ENCODE peak calls at places on chromosomes 2 and 18, in six cellular contexts. One of them, this sample, is unnamed.

GRCh38 chr18:26133652-26134051 is at the start of gene PSMA8:
- DNase-seq in GM12878: no peak
- DNase-seq in HCT116: no peak
- DNase-seq in HepG2: no peak
- DNase-seq in K562: no peak
- DNase-seq in H1: peak; percentile 23
- DNase-seq in this sample: no peak

GRCh38 chr2:162676515-162676914 is 162.1 kb downstream of the KCNH7 start:
- DNase-seq in K562: no peak
- DNase-seq in HCT116: no peak
- DNase-seq in H1: no peak
- DNase-seq in HepG2: no peak
- DNase-seq in GM12878: no peak
- DNase-seq in this sample: no peak

GRCh38 chr2:215931256-215931903 is 82.0 kb downstream of the MREG start:
- DNase-seq in H1: no peak
- DNase-seq in GM12878: no peak
- DNase-seq in K562: peak; percentile 58
- DNase-seq in HepG2: peak; percentile 80
- DNase-seq in HCT116: peak; percentile 57
- DNase-seq in this sample: peak; percentile 75

GRCh38 chr2:37737507-37737906 is 66.1 kb upstream of the CDC42EP3 start:
- DNase-seq in H1: no peak
- DNase-seq in K562: no peak
- DNase-seq in HepG2: no peak
- DNase-seq in HCT116: no peak
- DNase-seq in GM12878: no peak
- DNase-seq in this sample: no peak

GRCh38 chr2:222290691-222291484 is 7.9 kb downstream of the PAX3 start:
- DNase-seq in H1: peak; percentile 69
- DNase-seq in HCT116: no peak
- DNase-seq in HepG2: no peak
- DNase-seq in K562: no peak
- DNase-seq in GM12878: no peak
- DNase-seq in this sample: peak; percentile 87

GRCh38 chr2:228767196-228767595 is 503.9 kb downstream of the PID1 start:
- DNase-seq in K562: no peak
- DNase-seq in HepG2: no peak
- DNase-seq in H1: no peak
- DNase-seq in HCT116: no peak
- DNase-seq in GM12878: no peak
- DNase-seq in this sample: no peak

GRCh38 chr2:83572400-83572799 is 886.7 kb downstream of the SUCLG1 start:
- DNase-seq in HepG2: no peak
- DNase-seq in K562: no peak
- DNase-seq in H1: no peak
- DNase-seq in GM12878: no peak
- DNase-seq in HCT116: no peak
- DNase-seq in this sample: no peak

GRCh38 chr2:142330458-142330857 is 199.6 kb upstream of the LRP1B start:
- DNase-seq in HCT116: no peak
- DNase-seq in K562: no peak
- DNase-seq in H1: no peak
- DNase-seq in HepG2: no peak
- DNase-seq in GM12878: no peak
- DNase-seq in this sample: no peak

GRCh38 chr2:63698825-63699548 is 110.2 kb downstream of the MDH1 start:
- DNase-seq in HCT116: peak; percentile 76
- DNase-seq in K562: no peak
- DNase-seq in H1: peak; percentile 51
- DNase-seq in GM12878: no peak
- DNase-seq in HepG2: peak; percentile 72
- DNase-seq in this sample: peak; percentile 38

GRCh38 chr18:57445488-57446319 is 10.5 kb downstream of the ONECUT2 start:
- DNase-seq in H1: no peak
- DNase-seq in K562: no peak
- DNase-seq in HepG2: peak; percentile 55
- DNase-seq in GM12878: no peak
- DNase-seq in HCT116: no peak
- DNase-seq in this sample: no peak

GRCh38 chr18:59041819-59042476 is 97.7 kb upstream of the SEC11C start:
- DNase-seq in HepG2: no peak
- DNase-seq in K562: no peak
- DNase-seq in HCT116: no peak
- DNase-seq in GM12878: no peak
- DNase-seq in H1: no peak
- DNase-seq in this sample: no peak

GRCh38 chr18:79610461-79611039 is 69.1 kb upstream of the CTDP1 start:
- DNase-seq in HepG2: no peak
- DNase-seq in K562: peak; percentile 48
- DNase-seq in H1: no peak
- DNase-seq in GM12878: no peak
- DNase-seq in HCT116: no peak
- DNase-seq in this sample: no peak

GRCh38 chr2:165911231-165911630 is 42.3 kb downstream of the TTC21B start:
- DNase-seq in GM12878: no peak
- DNase-seq in HepG2: no peak
- DNase-seq in K562: no peak
- DNase-seq in HCT116: no peak
- DNase-seq in H1: no peak
- DNase-seq in this sample: no peak

GRCh38 chr2:217279130-217279529 is 419.3 kb upstream of the TNP1 start:
- DNase-seq in HCT116: no peak
- DNase-seq in HepG2: no peak
- DNase-seq in K562: no peak
- DNase-seq in H1: no peak
- DNase-seq in GM12878: no peak
- DNase-seq in this sample: no peak

GRCh38 chr2:16653799-16654198 is 11.8 kb downstream of the CYRIA start:
- DNase-seq in HCT116: no peak
- DNase-seq in K562: no peak
- DNase-seq in HepG2: no peak
- DNase-seq in H1: no peak
- DNase-seq in GM12878: peak; percentile 57
- DNase-seq in this sample: no peak

GRCh38 chr2:208092093-208092832 is 32.1 kb downstream of the CRYGD start:
- DNase-seq in HepG2: no peak
- DNase-seq in GM12878: no peak
- DNase-seq in H1: no peak
- DNase-seq in K562: peak; percentile 10
- DNase-seq in HCT116: no peak
- DNase-seq in this sample: no peak

GRCh38 chr2:151808258-151809072 is 19.8 kb downstream of the ARL5A start:
- DNase-seq in HCT116: no peak
- DNase-seq in HepG2: peak; percentile 33
- DNase-seq in H1: no peak
- DNase-seq in K562: peak; percentile 24
- DNase-seq in GM12878: no peak
- DNase-seq in this sample: no peak

GRCh38 chr18:48709371-48709770 is 170.5 kb downstream of the CTIF start:
- DNase-seq in HCT116: no peak
- DNase-seq in K562: no peak
- DNase-seq in GM12878: no peak
- DNase-seq in H1: no peak
- DNase-seq in HepG2: no peak
- DNase-seq in this sample: no peak

GRCh38 chr2:20050104-20050711 is 1.2 kb downstream of the LAPTM4A start:
- DNase-seq in HepG2: peak; percentile 18
- DNase-seq in GM12878: peak; percentile 49
- DNase-seq in K562: peak; percentile 34
- DNase-seq in HCT116: no peak
- DNase-seq in H1: no peak
- DNase-seq in this sample: no peak

GRCh38 chr2:113157108-113157896 is 16.5 kb upstream of the PSD4 start:
- DNase-seq in HepG2: no peak
- DNase-seq in GM12878: no peak
- DNase-seq in H1: no peak
- DNase-seq in K562: peak; percentile 72
- DNase-seq in HCT116: no peak
- DNase-seq in this sample: no peak

GRCh38 chr2:238921681-238922319 is 73.9 kb downstream of the TWIST2 start:
- DNase-seq in H1: no peak
- DNase-seq in K562: no peak
- DNase-seq in HepG2: no peak
- DNase-seq in GM12878: no peak
- DNase-seq in HCT116: no peak
- DNase-seq in this sample: no peak

GRCh38 chr2:201984800-201985525 is 48.7 kb upstream of the FZD7 start:
- DNase-seq in HCT116: no peak
- DNase-seq in GM12878: no peak
- DNase-seq in K562: no peak
- DNase-seq in H1: no peak
- DNase-seq in HepG2: no peak
- DNase-seq in this sample: no peak

GRCh38 chr2:168119519-168120141 is 127.8 kb downstream of the STK39 start:
- DNase-seq in HCT116: peak; percentile 41
- DNase-seq in H1: no peak
- DNase-seq in GM12878: no peak
- DNase-seq in HepG2: peak; percentile 58
- DNase-seq in K562: peak; percentile 49
- DNase-seq in this sample: peak; percentile 65

GRCh38 chr2:45849491-45850283 is 198.2 kb downstream of the PRKCE start:
- DNase-seq in H1: no peak
- DNase-seq in HCT116: no peak
- DNase-seq in HepG2: no peak
- DNase-seq in K562: no peak
- DNase-seq in GM12878: no peak
- DNase-seq in this sample: no peak

GRCh38 chr18:75003764-75004690 is 204.9 kb downstream of the PTGR3 start:
- DNase-seq in K562: no peak
- DNase-seq in GM12878: no peak
- DNase-seq in HCT116: no peak
- DNase-seq in HepG2: no peak
- DNase-seq in H1: no peak
- DNase-seq in this sample: no peak

GRCh38 chr2:225091336-225091735 is 49.1 kb upstream of the DOCK10 start:
- DNase-seq in HepG2: no peak
- DNase-seq in K562: no peak
- DNase-seq in H1: no peak
- DNase-seq in HCT116: peak; percentile 37
- DNase-seq in GM12878: no peak
- DNase-seq in this sample: no peak

GRCh38 chr2:219998714-219999227 is 371.3 kb downstream of the SLC4A3 start:
- DNase-seq in GM12878: no peak
- DNase-seq in HepG2: no peak
- DNase-seq in HCT116: no peak
- DNase-seq in H1: no peak
- DNase-seq in K562: peak; percentile 9
- DNase-seq in this sample: no peak

GRCh38 chr2:241386519-241386918 is 30.4 kb downstream of the FARP2 start:
- DNase-seq in H1: no peak
- DNase-seq in GM12878: no peak
- DNase-seq in K562: peak; percentile 18
- DNase-seq in HCT116: no peak
- DNase-seq in HepG2: no peak
- DNase-seq in this sample: no peak

GRCh38 chr2:61554604-61555003 is 16.4 kb upstream of the XPO1 start:
- DNase-seq in GM12878: no peak
- DNase-seq in HCT116: no peak
- DNase-seq in H1: no peak
- DNase-seq in HepG2: no peak
- DNase-seq in K562: no peak
- DNase-seq in this sample: no peak
- H3K4me1 ChIP-seq in GM12878: no peaks in the 10 kb centered on the region
- H3K4me1 ChIP-seq in HCT116: no peaks in the 10 kb centered on the region
- H3K4me1 ChIP-seq in H1: peaks cover 8% of the 10 kb centered on the region
- H3K4me1 ChIP-seq in HepG2: no peaks in the 10 kb centered on the region
- H3K4me1 ChIP-seq in K562: no peaks in the 10 kb centered on the region
- H3K4me1 ChIP-seq in this sample: peaks cover under 1% of the 10 kb centered on the region

GRCh38 chr18:21452808-21453511 is 147.5 kb downstream of the ESCO1 start:
- DNase-seq in H1: no peak
- DNase-seq in HCT116: no peak
- DNase-seq in K562: no peak
- DNase-seq in HepG2: no peak
- DNase-seq in GM12878: no peak
- DNase-seq in this sample: no peak
- TF ChIP-seq ZNF274 in H1: no peak
- TF ChIP-seq ZNF274 in HCT116: no peak
- TF ChIP-seq ZNF274 in K562: no peak
- TF ChIP-seq ZNF274 in HepG2: no peak
- TF ChIP-seq ZNF274 in GM12878: no peak
- TF ChIP-seq ZNF274 in this sample: no peak

GRCh38 chr2:62200291-62200841 is 4.5 kb downstream of the B3GNT2 start:
- DNase-seq in K562: no peak
- DNase-seq in H1: no peak
- DNase-seq in GM12878: no peak
- DNase-seq in HepG2: no peak
- DNase-seq in HCT116: no peak
- DNase-seq in this sample: no peak
- H3K4me1 ChIP-seq in K562: peaks cover 30% of the 10 kb centered on the region
- H3K4me1 ChIP-seq in H1: peaks cover 11% of the 10 kb centered on the region
- H3K4me1 ChIP-seq in GM12878: peaks cover 23% of the 10 kb centered on the region
- H3K4me1 ChIP-seq in HepG2: peaks cover 54% of the 10 kb centered on the region
- H3K4me1 ChIP-seq in HCT116: peaks cover 2% of the 10 kb centered on the region
- H3K4me1 ChIP-seq in this sample: peaks cover 3% of the 10 kb centered on the region

GRCh38 chr18:73913505-73913904 is 234.1 kb downstream of the FBXO15 start:
- DNase-seq in K562: no peak
- DNase-seq in HepG2: no peak
- DNase-seq in HCT116: no peak
- DNase-seq in GM12878: no peak
- DNase-seq in H1: no peak
- DNase-seq in this sample: no peak
- TF ChIP-seq ZNF274 in K562: no peak
- TF ChIP-seq ZNF274 in HepG2: no peak
- TF ChIP-seq ZNF274 in HCT116: no peak
- TF ChIP-seq ZNF274 in GM12878: no peak
- TF ChIP-seq ZNF274 in H1: no peak
- TF ChIP-seq ZNF274 in this sample: no peak

DNA sequence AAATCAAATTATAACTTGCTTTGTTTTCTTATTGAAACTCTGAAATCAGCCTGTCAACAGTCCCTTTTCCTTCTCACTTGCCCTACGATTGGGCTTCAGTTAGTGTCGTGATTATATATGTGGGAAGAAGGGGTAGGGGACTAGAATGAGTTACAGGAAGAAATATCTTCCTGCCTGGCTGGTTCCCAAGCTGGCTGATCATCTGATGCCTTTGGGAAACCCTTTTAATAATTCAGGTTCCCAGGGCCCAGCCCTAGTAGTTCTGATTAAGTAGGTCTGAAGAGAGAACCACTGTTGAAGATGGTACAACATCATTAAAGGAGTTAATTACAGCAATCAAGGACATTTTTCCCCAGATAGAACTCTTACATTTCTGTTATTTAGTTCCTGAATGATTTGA is 110.1 kb upstream of the EML6 start:
- DNase-seq in HCT116: no peak
- DNase-seq in GM12878: no peak
- DNase-seq in K562: no peak
- DNase-seq in H1: no peak
- DNase-seq in HepG2: no peak
- DNase-seq in this sample: no peak
- H3K4me1 ChIP-seq in HCT116: no peaks in the 10 kb centered on the region
- H3K4me1 ChIP-seq in GM12878: peaks cover 1% of the 10 kb centered on the region
- H3K4me1 ChIP-seq in K562: no peaks in the 10 kb centered on the region
- H3K4me1 ChIP-seq in H1: no peaks in the 10 kb centered on the region
- H3K4me1 ChIP-seq in HepG2: peaks cover 93% of the 10 kb centered on the region
- H3K4me1 ChIP-seq in this sample: no peaks in the 10 kb centered on the region

GRCh38 chr2:105919826-105920225 is 175.1 kb downstream of the NCK2 start:
- DNase-seq in HepG2: peak; percentile 35
- DNase-seq in K562: peak; percentile 68
- DNase-seq in GM12878: no peak
- DNase-seq in HCT116: peak; percentile 62
- DNase-seq in H1: no peak
- DNase-seq in this sample: peak; percentile 27
- TF ChIP-seq ZNF274 in HepG2: no peak
- TF ChIP-seq ZNF274 in K562: no peak
- TF ChIP-seq ZNF274 in GM12878: no peak
- TF ChIP-seq ZNF274 in HCT116: no peak
- TF ChIP-seq ZNF274 in H1: no peak
- TF ChIP-seq ZNF274 in this sample: no peak

GRCh38 chr2:39320162-39320561 is 76.4 kb upstream of the CDKL4 start:
- DNase-seq in H1: no peak
- DNase-seq in HCT116: no peak
- DNase-seq in K562: no peak
- DNase-seq in HepG2: no peak
- DNase-seq in GM12878: no peak
- DNase-seq in this sample: no peak
- H3K4me1 ChIP-seq in H1: no peaks in the 10 kb centered on the region
- H3K4me1 ChIP-seq in HCT116: no peaks in the 10 kb centered on the region
- H3K4me1 ChIP-seq in K562: no peaks in the 10 kb centered on the region
- H3K4me1 ChIP-seq in HepG2: no peaks in the 10 kb centered on the region
- H3K4me1 ChIP-seq in GM12878: no peaks in the 10 kb centered on the region
- H3K4me1 ChIP-seq in this sample: no peaks in the 10 kb centered on the region